ENCODE peak calls at places on chromosome 17, in seven cellular contexts. One of them, this sample, is unnamed.

GRCh38 chr17:78174870-78175642 is 6.7 kb downstream of the SYNGR2 start:
- DNase-seq in tibial nerve: no peak
- DNase-seq in HCT116: no peak
- DNase-seq in NB4: no peak
- DNase-seq in GM12878: no peak
- DNase-seq in A549: no peak
- DNase-seq in body of pancreas: peak
- DNase-seq in this sample: peak

GRCh38 chr17:28746611-28747045 is 2.8 kb downstream of the TRAF4 start:
- DNase-seq in NB4: no peak
- DNase-seq in A549: peak
- DNase-seq in GM12878: no peak
- DNase-seq in tibial nerve: no peak
- DNase-seq in body of pancreas: peak
- DNase-seq in HCT116: no peak
- DNase-seq in this sample: peak

GRCh38 chr17:28446716-28447395 is 26.6 kb upstream of the SLC13A2 start:
- DNase-seq in NB4: no peak
- DNase-seq in GM12878: no peak
- DNase-seq in body of pancreas: no peak
- DNase-seq in A549: no peak
- DNase-seq in tibial nerve: no peak
- DNase-seq in HCT116: no peak
- DNase-seq in this sample: no peak

GRCh38 chr17:66304304-66305174 is 2.1 kb downstream of the PRKCA start:
- DNase-seq in HCT116: no peak
- DNase-seq in NB4: peak
- DNase-seq in GM12878: no peak
- DNase-seq in body of pancreas: no peak
- DNase-seq in tibial nerve: no peak
- DNase-seq in A549: peak
- DNase-seq in this sample: peak

GRCh38 chr17:59124665-59125064 is 18.0 kb upstream of the TRIM37 start:
- DNase-seq in HCT116: no peak
- DNase-seq in A549: no peak
- DNase-seq in tibial nerve: no peak
- DNase-seq in NB4: no peak
- DNase-seq in GM12878: peak
- DNase-seq in body of pancreas: no peak
- DNase-seq in this sample: no peak

GRCh38 chr17:11144358-11145233 is 96.4 kb upstream of the SHISA6 start:
- DNase-seq in A549: peak
- DNase-seq in GM12878: no peak
- DNase-seq in HCT116: no peak
- DNase-seq in tibial nerve: no peak
- DNase-seq in NB4: peak
- DNase-seq in body of pancreas: peak
- DNase-seq in this sample: peak

GRCh38 chr17:4808378-4808767 is 1.4 kb downstream of the PLD2 start:
- DNase-seq in body of pancreas: peak
- DNase-seq in A549: no peak
- DNase-seq in GM12878: no peak
- DNase-seq in NB4: no peak
- DNase-seq in tibial nerve: peak
- DNase-seq in HCT116: no peak
- DNase-seq in this sample: peak

GRCh38 chr17:61699694-61700093 is 108.7 kb upstream of the NACA2 start:
- DNase-seq in body of pancreas: no peak
- DNase-seq in HCT116: no peak
- DNase-seq in A549: no peak
- DNase-seq in tibial nerve: no peak
- DNase-seq in GM12878: no peak
- DNase-seq in NB4: no peak
- DNase-seq in this sample: no peak

GRCh38 chr17:36597866-36598777 is 3.3 kb upstream of the MRM1 start:
- DNase-seq in GM12878: no peak
- DNase-seq in body of pancreas: no peak
- DNase-seq in tibial nerve: no peak
- DNase-seq in HCT116: no peak
- DNase-seq in A549: no peak
- DNase-seq in NB4: no peak
- DNase-seq in this sample: no peak

GRCh38 chr17:78576389-78577112 is 645 bp downstream of the DNAH17 start:
- DNase-seq in HCT116: no peak
- DNase-seq in A549: no peak
- DNase-seq in body of pancreas: no peak
- DNase-seq in NB4: peak
- DNase-seq in tibial nerve: no peak
- DNase-seq in GM12878: no peak
- DNase-seq in this sample: no peak

GRCh38 chr17:18981642-18982424 is 22.7 kb downstream of the FAM83G start:
- DNase-seq in GM12878: no peak
- DNase-seq in A549: peak
- DNase-seq in NB4: peak
- DNase-seq in body of pancreas: peak
- DNase-seq in HCT116: peak
- DNase-seq in tibial nerve: no peak
- DNase-seq in this sample: peak

GRCh38 chr17:59357219-59357699 is 25.8 kb downstream of the YPEL2 start:
- DNase-seq in body of pancreas: no peak
- DNase-seq in HCT116: no peak
- DNase-seq in NB4: no peak
- DNase-seq in tibial nerve: no peak
- DNase-seq in GM12878: no peak
- DNase-seq in A549: no peak
- DNase-seq in this sample: no peak

GRCh38 chr17:39813631-39814030 is 50.5 kb downstream of the IKZF3 start:
- DNase-seq in A549: no peak
- DNase-seq in body of pancreas: no peak
- DNase-seq in HCT116: no peak
- DNase-seq in GM12878: no peak
- DNase-seq in NB4: peak
- DNase-seq in tibial nerve: no peak
- DNase-seq in this sample: no peak

GRCh38 chr17:40341808-40342574 is 22.5 kb downstream of the GJD3 start:
- DNase-seq in NB4: no peak
- DNase-seq in body of pancreas: peak
- DNase-seq in GM12878: no peak
- DNase-seq in A549: peak
- DNase-seq in HCT116: no peak
- DNase-seq in tibial nerve: peak
- DNase-seq in this sample: peak

GRCh38 chr17:47603830-47604229 is 45.9 kb upstream of the KPNB1 start:
- DNase-seq in tibial nerve: no peak
- DNase-seq in GM12878: no peak
- DNase-seq in HCT116: no peak
- DNase-seq in A549: no peak
- DNase-seq in body of pancreas: no peak
- DNase-seq in NB4: no peak
- DNase-seq in this sample: no peak

GRCh38 chr17:45794840-45795239 is 10.7 kb downstream of the CRHR1 start:
- DNase-seq in body of pancreas: no peak
- DNase-seq in GM12878: no peak
- DNase-seq in HCT116: no peak
- DNase-seq in tibial nerve: no peak
- DNase-seq in NB4: no peak
- DNase-seq in A549: peak
- DNase-seq in this sample: no peak

GRCh38 chr17:64074704-64075484 is 54.5 kb upstream of the ICAM2 start:
- DNase-seq in tibial nerve: no peak
- DNase-seq in GM12878: no peak
- DNase-seq in A549: peak
- DNase-seq in NB4: peak
- DNase-seq in body of pancreas: peak
- DNase-seq in HCT116: no peak
- DNase-seq in this sample: no peak

GRCh38 chr17:62869885-62870580 is 61.9 kb upstream of the MARCHF10 start:
- DNase-seq in GM12878: no peak
- DNase-seq in HCT116: no peak
- DNase-seq in A549: peak
- DNase-seq in body of pancreas: no peak
- DNase-seq in NB4: no peak
- DNase-seq in tibial nerve: no peak
- DNase-seq in this sample: no peak

GRCh38 chr17:78343433-78344201 is 16.3 kb downstream of the SOCS3 start:
- DNase-seq in HCT116: no peak
- DNase-seq in GM12878: no peak
- DNase-seq in body of pancreas: no peak
- DNase-seq in NB4: peak
- DNase-seq in tibial nerve: no peak
- DNase-seq in A549: no peak
- DNase-seq in this sample: peak

GRCh38 chr17:14125518-14126125 is 56.3 kb downstream of the COX10 start:
- DNase-seq in A549: no peak
- DNase-seq in GM12878: no peak
- DNase-seq in HCT116: no peak
- DNase-seq in body of pancreas: no peak
- DNase-seq in tibial nerve: no peak
- DNase-seq in NB4: no peak
- DNase-seq in this sample: no peak

GRCh38 chr17:57572600-57572999 is 172.5 kb downstream of the CCDC182 start:
- DNase-seq in tibial nerve: no peak
- DNase-seq in body of pancreas: no peak
- DNase-seq in NB4: no peak
- DNase-seq in HCT116: no peak
- DNase-seq in A549: no peak
- DNase-seq in GM12878: no peak
- DNase-seq in this sample: no peak

GRCh38 chr17:39116224-39116623 is 35.2 kb downstream of the PLXDC1 start:
- DNase-seq in A549: no peak
- DNase-seq in GM12878: no peak
- DNase-seq in HCT116: no peak
- DNase-seq in body of pancreas: no peak
- DNase-seq in tibial nerve: no peak
- DNase-seq in NB4: no peak
- DNase-seq in this sample: no peak

GRCh38 chr17:40556884-40557414 is 8.3 kb downstream of the CCR7 start:
- DNase-seq in body of pancreas: peak
- DNase-seq in HCT116: no peak
- DNase-seq in GM12878: no peak
- DNase-seq in NB4: no peak
- DNase-seq in tibial nerve: no peak
- DNase-seq in A549: no peak
- DNase-seq in this sample: no peak

DNA sequence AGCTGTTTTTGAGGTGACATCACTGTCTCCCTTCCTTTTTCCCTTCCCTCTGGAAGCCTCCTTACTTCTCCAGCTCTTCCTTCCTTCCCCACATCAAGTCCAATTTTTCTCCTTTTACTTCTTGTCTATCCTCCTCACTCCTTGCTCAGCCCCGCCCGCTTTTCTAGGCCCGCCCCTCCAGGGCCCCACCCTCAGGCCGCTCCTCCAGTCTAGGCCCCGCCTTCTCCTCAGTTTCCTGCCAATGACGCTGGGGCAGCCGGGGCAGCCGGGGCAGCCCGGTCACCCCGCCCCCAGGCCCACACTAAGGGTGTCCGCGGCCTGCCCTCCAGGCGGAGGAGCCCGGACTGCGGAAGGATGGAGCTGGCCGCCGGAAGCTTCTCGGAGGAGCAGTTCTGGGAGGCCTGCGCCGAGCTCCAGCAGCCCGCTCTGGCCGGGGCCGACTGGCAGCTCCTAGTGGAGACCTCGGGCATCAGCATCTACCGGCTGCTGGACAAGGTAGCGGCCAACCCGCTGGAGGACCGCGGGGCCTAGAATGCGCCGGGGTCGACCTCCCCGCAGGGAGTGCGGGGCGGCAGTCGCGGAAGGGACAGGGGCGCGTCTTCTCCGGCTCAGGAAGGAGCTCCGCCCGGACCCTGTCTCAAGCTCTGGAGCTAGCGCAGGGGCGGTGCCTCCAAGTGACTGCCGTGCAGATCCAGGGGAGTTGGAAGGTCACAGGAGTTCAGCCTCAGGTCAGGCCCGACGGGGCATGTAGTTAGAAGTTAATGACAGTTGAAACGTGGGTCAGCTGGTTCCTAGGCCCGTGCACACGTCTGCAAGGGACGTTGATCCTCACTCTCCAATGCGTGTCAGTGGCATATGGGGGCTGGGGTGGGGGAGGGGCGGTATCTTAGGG is at the start of gene PCTP:
- DNase-seq in NB4: peak
- DNase-seq in HCT116: peak
- DNase-seq in body of pancreas: peak
- DNase-seq in GM12878: peak
- DNase-seq in tibial nerve: peak
- DNase-seq in A549: peak
- DNase-seq in this sample: peak
- TF ChIP-seq POLR2A in NB4: peak
- TF ChIP-seq POLR2A in HCT116: no peak
- TF ChIP-seq POLR2A in body of pancreas: peak
- TF ChIP-seq POLR2A in GM12878: peak
- TF ChIP-seq POLR2A in tibial nerve: peak
- TF ChIP-seq POLR2A in A549: peak
- TF ChIP-seq POLR2A in this sample: peak

GRCh38 chr17:979539-980405 is at the start of gene NXN:
- DNase-seq in HCT116: no peak
- DNase-seq in NB4: peak
- DNase-seq in body of pancreas: peak
- DNase-seq in GM12878: no peak
- DNase-seq in A549: peak
- DNase-seq in tibial nerve: peak
- DNase-seq in this sample: peak
- TF ChIP-seq POLR2A in HCT116: peak
- TF ChIP-seq POLR2A in NB4: no peak
- TF ChIP-seq POLR2A in body of pancreas: peak
- TF ChIP-seq POLR2A in GM12878: no peak
- TF ChIP-seq POLR2A in A549: peak
- TF ChIP-seq POLR2A in tibial nerve: peak
- TF ChIP-seq POLR2A in this sample: peak

DNA sequence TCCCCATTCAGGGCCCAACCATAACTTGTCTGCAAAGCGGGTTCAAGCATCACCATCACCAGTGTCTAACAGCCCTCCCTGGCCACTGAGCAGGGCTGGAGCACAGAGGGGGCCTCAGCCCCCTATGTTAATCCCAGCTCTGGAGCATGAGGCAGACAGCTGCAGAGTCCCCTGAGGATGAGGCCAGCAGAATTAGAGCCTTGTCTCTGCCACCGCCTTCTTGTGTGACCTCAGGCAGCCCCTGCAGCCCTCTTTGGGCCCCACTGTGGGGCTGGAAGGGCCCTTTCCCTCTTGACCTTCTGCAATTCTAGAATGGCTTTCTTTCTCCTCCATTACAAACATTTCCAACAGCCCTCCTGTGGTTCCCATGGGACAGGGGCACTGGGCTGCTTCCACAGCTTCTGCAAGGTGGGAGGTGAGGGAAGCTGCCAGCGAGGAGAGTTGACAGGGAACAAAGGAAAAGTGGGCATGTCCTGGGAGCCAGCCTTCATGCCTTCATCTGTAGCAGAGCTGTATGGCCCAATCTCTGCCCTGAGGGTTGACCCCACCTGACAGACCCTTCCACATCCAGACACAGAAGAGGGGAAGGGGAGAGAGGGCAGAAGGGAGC is 65.7 kb downstream of the TMEM132E start:
- DNase-seq in A549: no peak
- DNase-seq in NB4: no peak
- DNase-seq in tibial nerve: no peak
- DNase-seq in GM12878: no peak
- DNase-seq in body of pancreas: no peak
- DNase-seq in HCT116: no peak
- DNase-seq in this sample: no peak
- TF ChIP-seq POLR2A in A549: no peak
- TF ChIP-seq POLR2A in NB4: no peak
- TF ChIP-seq POLR2A in tibial nerve: no peak
- TF ChIP-seq POLR2A in GM12878: no peak
- TF ChIP-seq POLR2A in body of pancreas: no peak
- TF ChIP-seq POLR2A in HCT116: no peak
- TF ChIP-seq POLR2A in this sample: no peak

GRCh38 chr17:81404557-81405165 is 9.4 kb downstream of the BAHCC1 start:
- DNase-seq in body of pancreas: no peak
- DNase-seq in A549: no peak
- DNase-seq in tibial nerve: no peak
- DNase-seq in NB4: no peak
- DNase-seq in GM12878: no peak
- DNase-seq in HCT116: no peak
- DNase-seq in this sample: peak
- TF ChIP-seq POLR2A in body of pancreas: no peak
- TF ChIP-seq POLR2A in A549: no peak
- TF ChIP-seq POLR2A in tibial nerve: no peak
- TF ChIP-seq POLR2A in NB4: peak
- TF ChIP-seq POLR2A in GM12878: no peak
- TF ChIP-seq POLR2A in HCT116: no peak
- TF ChIP-seq POLR2A in this sample: peak

This sample was measured in transverse colon.